ENCODE peak calls at places on chromosomes 2 and 18, in seven cellular contexts. L is body of pancreas, Y is GM20000, N is fibroblast of pulmonary artery, A is RWPE1, M is fibroblast of lung, J is nephron progenitor cell. V is an unnamed sample.
A peak's percentile ranks its signal among the peaks of the same experiment; 100 is the strongest.

GRCh38 chr2:29920130-29920577 is 1.2 kb downstream of the ALK start:
- DNase-seq in L (peak; percentile 69), Y (peak; percentile 60), N (peak; percentile 29), A (peak; percentile 42), M (peak; percentile 13), J (peak; percentile 99), V (peak; percentile 30)

GRCh38 chr2:70921839-70922590 is 13.7 kb upstream of the ATP6V1B1 start:
- DNase-seq in L (no peak), Y (no peak), N (peak; percentile 26), A (no peak), M (no peak), J (no peak), V (no peak)

GRCh38 chr18:9915291-9916066 is 1.7 kb downstream of the VAPA start:
- DNase-seq in L (no peak), Y (no peak), N (no peak), A (no peak), M (no peak), J (no peak), V (no peak)

GRCh38 chr2:54212456-54212855 is 43.6 kb downstream of the TSPYL6 start:
- DNase-seq in L (no peak), Y (no peak), N (peak; percentile 89), A (peak; percentile 71), M (peak; percentile 93), J (no peak), V (no peak)

GRCh38 chr2:61426267-61426897 is 44.5 kb downstream of the USP34 start:
- DNase-seq in L (peak; percentile 64), Y (peak; percentile 66), N (peak; percentile 39), A (peak; percentile 18), M (peak; percentile 26), J (peak; percentile 47), V (peak; percentile 71)

GRCh38 chr2:219714681-219715080 is 87.3 kb downstream of the SLC4A3 start:
- DNase-seq in L (no peak), Y (no peak), N (no peak), A (no peak), M (no peak), J (no peak), V (no peak)

GRCh38 chr18:74899554-74899953 is 301.9 kb downstream of the ZNF407 start:
- DNase-seq in L (no peak), Y (no peak), N (peak; percentile 15), A (no peak), M (no peak), J (no peak), V (no peak)

GRCh38 chr2:8452979-8453903 is 228.6 kb upstream of the ID2 start:
- DNase-seq in L (no peak), Y (no peak), N (peak; percentile 20), A (no peak), M (peak; percentile 18), J (no peak), V (no peak)

GRCh38 chr2:112658820-112659667 is 13.3 kb downstream of the SLC20A1 start:
- DNase-seq in L (no peak), Y (no peak), N (no peak), A (no peak), M (no peak), J (no peak), V (no peak)

GRCh38 chr18:66749030-66749429 is 145.1 kb upstream of the CDH19 start:
- DNase-seq in L (no peak), Y (no peak), N (peak; percentile 53), A (no peak), M (no peak), J (no peak), V (no peak)

GRCh38 chr18:52670903-52671302 is 330.9 kb downstream of the DCC start:
- DNase-seq in L (no peak), Y (peak; percentile 6), N (peak; percentile 20), A (peak; percentile 0), M (peak; percentile 46), J (no peak), V (no peak)

GRCh38 chr2:208407667-208408066 is 1.1 kb downstream of the PTH2R start:
- DNase-seq in L (peak; percentile 34), Y (peak; percentile 41), N (peak; percentile 35), A (peak; percentile 41), M (peak; percentile 13), J (no peak), V (no peak)

GRCh38 chr18:48800877-48801727 is 149.7 kb downstream of the SMAD7 start:
- DNase-seq in L (peak; percentile 9), Y (peak; percentile 75), N (no peak), A (no peak), M (peak; percentile 42), J (no peak), V (peak; percentile 14)

GRCh38 chr2:101356486-101356885 is 30.8 kb downstream of the CREG2 start:
- DNase-seq in L (no peak), Y (no peak), N (peak; percentile 41), A (peak; percentile 66), M (peak; percentile 41), J (no peak), V (no peak)

GRCh38 chr2:18413794-18414396 is 146.6 kb downstream of the RDH14 start:
- DNase-seq in L (no peak), Y (no peak), N (peak; percentile 85), A (peak; percentile 68), M (peak; percentile 94), J (no peak), V (no peak)

GRCh38 chr2:215271466-215271865 is 40.4 kb upstream of the ATIC start:
- DNase-seq in L (no peak), Y (no peak), N (no peak), A (no peak), M (no peak), J (no peak), V (no peak)

GRCh38 chr2:182666674-182667320 is 49.3 kb upstream of the DNAJC10 start:
- DNase-seq in L (no peak), Y (peak; percentile 35), N (peak; percentile 52), A (no peak), M (peak; percentile 40), J (no peak), V (no peak)

GRCh38 chr2:237978058-237978712 is 11.4 kb downstream of the UBE2F start:
- DNase-seq in L (no peak), Y (no peak), N (peak; percentile 37), A (no peak), M (peak; percentile 56), J (no peak), V (no peak)

GRCh38 chr2:10339647-10340592 is 37.2 kb downstream of the HPCAL1 start:
- DNase-seq in L (no peak), Y (no peak), N (no peak), A (peak; percentile 10), M (no peak), J (no peak), V (no peak)

DNA sequence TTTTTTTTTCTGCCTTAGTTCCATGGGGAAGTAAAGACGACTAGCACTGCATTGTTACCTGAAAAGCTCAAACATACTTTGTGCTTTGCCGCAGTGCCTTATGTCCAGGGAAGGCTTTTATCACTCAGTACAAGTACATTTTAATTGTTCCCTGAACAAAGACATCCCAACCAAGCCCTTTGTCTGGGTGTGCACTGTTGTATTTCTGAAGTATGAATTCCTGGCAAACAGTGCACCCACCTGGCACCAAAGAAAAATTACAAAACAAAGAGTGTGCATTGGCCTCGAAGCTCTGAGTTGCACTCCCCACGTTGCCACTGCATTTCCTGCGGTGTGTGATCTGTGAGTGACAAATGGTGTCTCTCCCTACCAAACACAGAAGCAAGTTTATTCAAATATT is 858.5 kb upstream of the PIK3C3 start:
- DNase-seq in L (no peak), Y (no peak), N (peak; percentile 79), A (no peak), M (peak; percentile 58), J (no peak), V (no peak)
- TF ChIP-seq CTCF in L (no peak), Y (no peak), N (peak; percentile 39), A (no peak), M (peak; percentile 11), J (no peak), V (no peak)

DNA sequence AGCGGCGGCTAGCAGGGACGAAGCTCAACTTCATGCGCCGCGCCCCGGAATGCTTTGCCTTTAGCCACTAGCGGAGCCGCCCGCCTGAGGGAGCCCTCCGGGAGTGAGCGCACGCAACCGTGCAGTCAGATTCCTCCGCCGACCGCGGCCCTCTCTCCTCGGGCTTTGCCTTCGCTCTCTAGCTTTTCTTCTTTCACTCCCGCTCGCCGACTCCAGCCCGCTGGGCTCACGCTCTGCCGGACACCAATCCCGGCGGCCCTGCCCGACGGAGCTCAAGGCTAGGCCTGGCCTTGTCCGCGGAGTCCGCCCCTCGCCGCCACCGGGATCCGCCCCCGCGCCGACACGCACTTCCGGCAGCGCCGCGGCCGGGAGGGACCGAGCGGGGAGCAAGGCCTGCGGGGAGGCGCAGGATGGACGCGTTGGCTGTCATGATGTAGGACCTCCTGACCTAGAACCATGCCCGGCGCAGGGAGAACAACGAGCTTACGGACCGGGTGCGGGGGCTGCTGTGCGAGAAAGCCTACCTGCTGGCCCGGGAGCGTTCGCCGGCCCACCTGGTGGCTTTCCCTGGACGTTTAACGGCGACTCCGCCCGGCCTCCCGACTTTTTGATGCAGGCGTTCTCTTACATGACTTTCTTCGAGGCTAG is 40.8 kb upstream of the AKAIN1 start:
- DNase-seq in L (peak; percentile 85), Y (peak; percentile 87), N (peak; percentile 92), A (peak; percentile 75), M (peak; percentile 91), J (peak; percentile 89), V (peak; percentile 89)
- TF ChIP-seq CTCF in L (peak; percentile 14), Y (no peak), N (peak; percentile 31), A (no peak), M (peak; percentile 54), J (no peak), V (peak; percentile 11)

DNA sequence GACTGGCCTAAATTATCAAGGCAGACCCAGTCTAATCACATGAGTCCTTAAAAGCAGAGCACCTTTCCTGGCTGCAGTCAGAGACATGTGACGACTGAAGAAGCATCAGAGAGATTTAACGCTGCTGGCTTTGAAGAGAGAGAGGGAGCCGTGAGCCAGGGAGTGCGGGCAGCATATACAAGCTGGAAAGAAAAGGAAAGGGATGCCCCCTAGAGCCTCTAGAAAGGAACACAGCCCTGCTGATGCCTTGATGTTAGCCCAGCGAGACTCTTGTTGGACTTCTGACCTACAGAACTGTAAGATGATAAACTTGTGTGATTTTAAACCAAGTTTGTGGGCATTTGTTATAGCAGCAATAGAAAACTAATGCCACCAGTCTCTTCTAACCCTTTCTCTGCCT is 58.1 kb downstream of the HEATR5B start:
- DNase-seq in L (no peak), Y (no peak), N (peak; percentile 11), A (peak; percentile 2), M (peak; percentile 7), J (no peak), V (no peak)
- TF ChIP-seq CTCF in L (no peak), Y (no peak), N (no peak), A (no peak), M (peak; percentile 21), J (peak; percentile 8), V (no peak)

GRCh38 chr2:20680744-20681143 is 13.8 kb downstream of the GDF7 start:
- DNase-seq in L (no peak), Y (no peak), N (no peak), A (no peak), M (no peak), J (no peak), V (no peak)

GRCh38 chr2:20678751-20679150 is 11.8 kb downstream of the GDF7 start:
- DNase-seq in L (no peak), Y (no peak), N (no peak), A (no peak), M (no peak), J (no peak), V (no peak)

GRCh38 chr2:20677301-20678176 is 10.6 kb downstream of the GDF7 start:
- DNase-seq in L (no peak), Y (no peak), N (no peak), A (no peak), M (no peak), J (no peak), V (no peak)

GRCh38 chr2:20684581-20685063 is 17.7 kb downstream of the GDF7 start:
- DNase-seq in L (no peak), Y (no peak), N (no peak), A (no peak), M (no peak), J (no peak), V (no peak)

GRCh38 chr2:20682166-20682565 is 15.2 kb downstream of the GDF7 start:
- DNase-seq in L (no peak), Y (no peak), N (peak; percentile 25), A (no peak), M (no peak), J (no peak), V (no peak)
- TF ChIP-seq CTCF in L (peak; percentile 32), Y (peak; percentile 6), N (peak; percentile 66), A (no peak), M (peak; percentile 66), J (peak; percentile 47), V (no peak)

V was measured in natural killer cell.